ENCODE peak calls at places on chromosome 6, in five cellular contexts. G is non-pigmented ciliary epithelial cell, J is H1, N is GOT3, Q is NCI-H82. Y is an unnamed sample.

GRCh38 chr6:144912474-144912873 is 627.3 kb downstream of the UTRN start:
- DNase-seq in G (peak; percentile 70), J (no peak), N (no peak), Q (no peak), Y (no peak)

GRCh38 chr6:98657764-98658163 is 176.6 kb upstream of the POU3F2 start:
- DNase-seq in G (no peak), J (no peak), N (no peak), Q (no peak), Y (no peak)

GRCh38 chr6:123742626-123743025 is 61.0 kb upstream of the NKAIN2 start:
- DNase-seq in G (no peak), J (no peak), N (no peak), Q (no peak), Y (no peak)

GRCh38 chr6:52760105-52760765 is 3.0 kb downstream of the GSTA2 start:
- DNase-seq in G (no peak), J (no peak), N (no peak), Q (no peak), Y (no peak)

GRCh38 chr6:4973972-4974885 is 29.6 kb downstream of the RPP40 start:
- DNase-seq in G (no peak), J (peak; percentile 47), N (no peak), Q (peak; percentile 19), Y (no peak)

GRCh38 chr6:99130897-99131873 is 183.4 kb upstream of the FBXL4 start:
- DNase-seq in G (no peak), J (no peak), N (no peak), Q (peak; percentile 84), Y (no peak)

GRCh38 chr6:6676910-6677441 is 88.5 kb downstream of the LY86 start:
- DNase-seq in G (no peak), J (peak; percentile 64), N (peak; percentile 52), Q (peak; percentile 83), Y (peak; percentile 85)

GRCh38 chr6:4776493-4776966 is 326 bp downstream of the CDYL start:
- DNase-seq in G (no peak), J (no peak), N (no peak), Q (peak; percentile 77), Y (no peak)

GRCh38 chr6:46925563-46926253 is 4.0 kb upstream of the ADGRF5 start:
- DNase-seq in G (no peak), J (no peak), N (no peak), Q (no peak), Y (no peak)

GRCh38 chr6:105889902-105890301 is 196.2 kb upstream of the PRDM1 start:
- DNase-seq in G (no peak), J (no peak), N (no peak), Q (no peak), Y (no peak)

GRCh38 chr6:125229080-125229479 is 72.7 kb downstream of the HDDC2 start:
- DNase-seq in G (no peak), J (no peak), N (no peak), Q (no peak), Y (no peak)

GRCh38 chr6:24827162-24827561 is 28.4 kb upstream of the ARMH2 start:
- DNase-seq in G (no peak), J (no peak), N (no peak), Q (no peak), Y (no peak)

GRCh38 chr6:431504-431903 is 40.0 kb downstream of the IRF4 start:
- DNase-seq in G (no peak), J (no peak), N (no peak), Q (no peak), Y (no peak)